ENCODE peak calls at places on chromosomes 5 and 9, in eight cellular contexts. X, N, P, I, J, B, S and H are unnamed samples.

GRCh38 chr9:121599186-121599871 is 52.1 kb upstream of the DAB2IP start:
- DNase-seq in X (peak), N (no peak), P (no peak), I (no peak), J (peak), B (no peak), S (no peak), H (peak)

GRCh38 chr9:71725590-71726338 is 42.5 kb downstream of the CEMIP2 start:
- DNase-seq in X (no peak), N (no peak), P (no peak), I (peak), J (no peak), B (no peak), S (peak), H (peak)

GRCh38 chr9:128208943-128209695 is 5.9 kb downstream of the DNM1 start:
- DNase-seq in X (no peak), N (no peak), P (no peak), I (no peak), J (peak), B (no peak), S (no peak), H (no peak)

GRCh38 chr9:114906922-114907571 is 23.3 kb downstream of the TNFSF8 start:
- DNase-seq in X (peak), N (no peak), P (no peak), I (peak), J (peak), B (no peak), S (no peak), H (peak)

GRCh38 chr5:149215478-149216042 is 56.1 kb upstream of the AFAP1L1 start:
- DNase-seq in X (no peak), N (no peak), P (no peak), I (no peak), J (no peak), B (no peak), S (no peak), H (no peak)

GRCh38 chr5:91359957-91360609 is 23.0 kb downstream of the ARRDC3 start:
- DNase-seq in X (no peak), N (no peak), P (no peak), I (no peak), J (no peak), B (no peak), S (no peak), H (no peak)

GRCh38 chr5:36658016-36658415 is 51.6 kb downstream of the SLC1A3 start:
- DNase-seq in X (no peak), N (no peak), P (no peak), I (no peak), J (no peak), B (no peak), S (no peak), H (no peak)

GRCh38 chr5:179300834-179301233 is 44.4 kb downstream of the ADAMTS2 start:
- DNase-seq in X (no peak), N (no peak), P (no peak), I (no peak), J (no peak), B (no peak), S (no peak), H (no peak)

GRCh38 chr5:148740966-148741742 is 85.3 kb upstream of the ADRB2 start:
- DNase-seq in X (no peak), N (no peak), P (no peak), I (peak), J (peak), B (no peak), S (peak), H (peak)

GRCh38 chr5:172144931-172145869 is 42.8 kb downstream of the STK10 start:
- DNase-seq in X (no peak), N (no peak), P (no peak), I (no peak), J (no peak), B (no peak), S (no peak), H (no peak)

GRCh38 chr9:27151693-27152397 is 42.8 kb downstream of the TEK start:
- DNase-seq in X (no peak), N (no peak), P (no peak), I (no peak), J (no peak), B (no peak), S (no peak), H (peak)

GRCh38 chr9:93988056-93988455 is 32.9 kb upstream of the BARX1 start:
- DNase-seq in X (no peak), N (no peak), P (no peak), I (no peak), J (no peak), B (no peak), S (no peak), H (no peak)

GRCh38 chr5:180990086-180990888 is 1.6 kb downstream of the BTNL3 start:
- DNase-seq in X (no peak), N (no peak), P (no peak), I (no peak), J (no peak), B (no peak), S (no peak), H (no peak)

GRCh38 chr9:114026335-114026734 is 51.8 kb downstream of the AMBP start:
- DNase-seq in X (no peak), N (no peak), P (no peak), I (no peak), J (no peak), B (no peak), S (no peak), H (no peak)

GRCh38 chr5:78534148-78535009 is 114.2 kb downstream of the LHFPL2 start:
- DNase-seq in X (no peak), N (no peak), P (no peak), I (no peak), J (no peak), B (no peak), S (no peak), H (peak)

GRCh38 chr5:17325770-17326599 is 108.6 kb downstream of the BASP1 start:
- DNase-seq in X (no peak), N (no peak), P (no peak), I (no peak), J (no peak), B (no peak), S (no peak), H (no peak)

GRCh38 chr9:109382182-109382581 is 61.3 kb upstream of the EPB41L4B start:
- DNase-seq in X (no peak), N (no peak), P (no peak), I (no peak), J (no peak), B (no peak), S (no peak), H (no peak)

GRCh38 chr5:40790947-40791593 is 7.1 kb downstream of the PRKAA1 start:
- DNase-seq in X (no peak), N (no peak), P (no peak), I (no peak), J (no peak), B (no peak), S (no peak), H (no peak)

GRCh38 chr5:86679529-86679928 is 61.8 kb downstream of the COX7C start:
- DNase-seq in X (no peak), N (no peak), P (no peak), I (peak), J (peak), B (no peak), S (peak), H (peak)

GRCh38 chr5:107576155-107576554 is 94.6 kb downstream of the EFNA5 start:
- DNase-seq in X (no peak), N (no peak), P (no peak), I (no peak), J (no peak), B (no peak), S (no peak), H (no peak)

GRCh38 chr5:60541980-60542379 is 158.0 kb downstream of the DEPDC1B start:
- DNase-seq in X (no peak), N (no peak), P (no peak), I (no peak), J (no peak), B (no peak), S (peak), H (peak)

GRCh38 chr5:124662261-124662781 is 84.1 kb downstream of the ZNF608 start:
- DNase-seq in X (no peak), N (no peak), P (no peak), I (peak), J (peak), B (no peak), S (no peak), H (no peak)

GRCh38 chr5:171157775-171158174 is 151.3 kb upstream of the TLX3 start:
- DNase-seq in X (no peak), N (no peak), P (no peak), I (peak), J (no peak), B (no peak), S (no peak), H (no peak)

GRCh38 chr5:112691758-112692157 is 45.9 kb upstream of the APC start:
- DNase-seq in X (no peak), N (no peak), P (no peak), I (no peak), J (no peak), B (no peak), S (no peak), H (no peak)